ENCODE peak calls at places on chromosomes 7 and 10, in five cellular contexts. Q, L, B, W and J are unnamed samples.

GRCh38 chr7:155533827-155534690 is 12.3 kb downstream of the CNPY1 start:
- DNase-seq in Q (peak), L (no peak), B (peak), W (peak), J (peak)

GRCh38 chr7:22563621-22564241 is 63.7 kb upstream of the STEAP1B start:
- DNase-seq in Q (no peak), L (no peak), B (peak), W (peak), J (peak)

GRCh38 chr7:58316-58715 is 134.1 kb upstream of the FAM20C start:
- DNase-seq in Q (no peak), L (no peak), B (no peak), W (no peak), J (no peak)

GRCh38 chr10:48655426-48656240 is 29.0 kb upstream of the WDFY4 start:
- DNase-seq in Q (no peak), L (peak), B (no peak), W (no peak), J (peak)

GRCh38 chr7:31890751-31891150 is 179.5 kb downstream of the PDE1C start:
- DNase-seq in Q (no peak), L (no peak), B (no peak), W (no peak), J (no peak)

GRCh38 chr7:118250860-118251494 is 26.5 kb downstream of the ANKRD7 start:
- DNase-seq in Q (no peak), L (no peak), B (no peak), W (no peak), J (no peak)

GRCh38 chr7:34060548-34060947 is 155.2 kb downstream of the BMPER start:
- DNase-seq in Q (no peak), L (no peak), B (no peak), W (no peak), J (no peak)

GRCh38 chr10:6667679-6668270 is 87.7 kb upstream of the PRKCQ start:
- DNase-seq in Q (peak), L (no peak), B (peak), W (peak), J (peak)

GRCh38 chr7:2003451-2003930 is 229.3 kb downstream of the MAD1L1 start:
- DNase-seq in Q (no peak), L (no peak), B (no peak), W (no peak), J (no peak)

GRCh38 chr10:42475168-42476098 is 162.9 kb downstream of the ZNF33B start:
- DNase-seq in Q (no peak), L (peak), B (no peak), W (no peak), J (peak)

GRCh38 chr7:129376076-129376777 is 58.0 kb upstream of the STRIP2 start:
- DNase-seq in Q (peak), L (no peak), B (peak), W (peak), J (no peak)